ENCODE peak calls at places on chromosome 15, in six cellular contexts. One of them, this sample, is unnamed. For H3K9me3 and H3K27me3, the result is how much of the 10 kb centered on the place peaks cover.

GRCh38 chr15:69782809-69783208 is 314.9 kb downstream of the TLE3 start:
- DNase-seq in aorta: no peak
- DNase-seq in PC-9: no peak
- DNase-seq in SJCRH30: no peak
- DNase-seq in tibial artery: no peak
- DNase-seq in transverse colon: no peak
- DNase-seq in this sample: no peak

GRCh38 chr15:75704618-75705017 is 8.0 kb downstream of the CSPG4 start:
- DNase-seq in aorta: no peak
- DNase-seq in PC-9: no peak
- DNase-seq in SJCRH30: no peak
- DNase-seq in tibial artery: no peak
- DNase-seq in transverse colon: no peak
- DNase-seq in this sample: no peak

GRCh38 chr15:76327191-76328105 is 9.1 kb upstream of the ISL2 start:
- DNase-seq in aorta: no peak
- DNase-seq in PC-9: peak
- DNase-seq in SJCRH30: peak
- DNase-seq in tibial artery: no peak
- DNase-seq in transverse colon: no peak
- DNase-seq in this sample: no peak

GRCh38 chr15:99249270-99249817 is at the start of gene TTC23:
- DNase-seq in aorta: no peak
- DNase-seq in PC-9: peak
- DNase-seq in SJCRH30: peak
- DNase-seq in tibial artery: no peak
- DNase-seq in transverse colon: peak
- DNase-seq in this sample: no peak

GRCh38 chr15:77634266-77634962 is 1.7 kb upstream of the LINGO1 start:
- DNase-seq in aorta: peak
- DNase-seq in PC-9: no peak
- DNase-seq in SJCRH30: peak
- DNase-seq in tibial artery: no peak
- DNase-seq in transverse colon: peak
- DNase-seq in this sample: peak

GRCh38 chr15:77025471-77025901 is 30.6 kb downstream of the PSTPIP1 start:
- DNase-seq in aorta: peak
- DNase-seq in PC-9: no peak
- DNase-seq in SJCRH30: no peak
- DNase-seq in tibial artery: peak
- DNase-seq in transverse colon: no peak
- DNase-seq in this sample: no peak

GRCh38 chr15:92226020-92226612 is 167.6 kb upstream of the ST8SIA2 start:
- DNase-seq in aorta: no peak
- DNase-seq in PC-9: no peak
- DNase-seq in SJCRH30: peak
- DNase-seq in tibial artery: no peak
- DNase-seq in transverse colon: no peak
- DNase-seq in this sample: no peak

GRCh38 chr15:82552861-82553260 is 12.6 kb upstream of the RPS17 start:
- DNase-seq in aorta: no peak
- DNase-seq in PC-9: no peak
- DNase-seq in SJCRH30: no peak
- DNase-seq in tibial artery: no peak
- DNase-seq in transverse colon: no peak
- DNase-seq in this sample: no peak

GRCh38 chr15:82900511-82900910 is 52.0 kb downstream of the HOMER2 start:
- DNase-seq in aorta: no peak
- DNase-seq in PC-9: no peak
- DNase-seq in SJCRH30: no peak
- DNase-seq in tibial artery: no peak
- DNase-seq in transverse colon: no peak
- DNase-seq in this sample: no peak

GRCh38 chr15:51550841-51551240 is 71.7 kb downstream of the DMXL2 start:
- DNase-seq in aorta: no peak
- DNase-seq in PC-9: no peak
- DNase-seq in SJCRH30: no peak
- DNase-seq in tibial artery: no peak
- DNase-seq in transverse colon: no peak
- DNase-seq in this sample: no peak

GRCh38 chr15:73809728-73810501 is 56.8 kb upstream of the INSYN1 start:
- DNase-seq in aorta: peak
- DNase-seq in PC-9: no peak
- DNase-seq in SJCRH30: no peak
- DNase-seq in tibial artery: no peak
- DNase-seq in transverse colon: no peak
- DNase-seq in this sample: no peak

GRCh38 chr15:85379403-85380131 is 836 bp upstream of the AKAP13 start:
- DNase-seq in aorta: no peak
- DNase-seq in PC-9: no peak
- DNase-seq in SJCRH30: peak
- DNase-seq in tibial artery: no peak
- DNase-seq in transverse colon: peak
- DNase-seq in this sample: no peak

GRCh38 chr15:31297221-31297879 is 29.3 kb upstream of the KLF13 start:
- DNase-seq in aorta: no peak
- DNase-seq in PC-9: no peak
- DNase-seq in SJCRH30: no peak
- DNase-seq in tibial artery: no peak
- DNase-seq in transverse colon: no peak
- DNase-seq in this sample: no peak

GRCh38 chr15:70339551-70340517 is 242.1 kb upstream of the TLE3 start:
- DNase-seq in aorta: peak
- DNase-seq in PC-9: no peak
- DNase-seq in SJCRH30: peak
- DNase-seq in tibial artery: no peak
- DNase-seq in transverse colon: no peak
- DNase-seq in this sample: no peak

GRCh38 chr15:61946778-61947177 is 113.5 kb downstream of the VPS13C start:
- DNase-seq in aorta: no peak
- DNase-seq in PC-9: no peak
- DNase-seq in SJCRH30: no peak
- DNase-seq in tibial artery: no peak
- DNase-seq in transverse colon: no peak
- DNase-seq in this sample: no peak

GRCh38 chr15:25060996-25061620 is 106.3 kb downstream of the SNRPN start:
- DNase-seq in aorta: peak
- DNase-seq in PC-9: no peak
- DNase-seq in SJCRH30: no peak
- DNase-seq in tibial artery: peak
- DNase-seq in transverse colon: no peak
- DNase-seq in this sample: no peak

GRCh38 chr15:25061808-25062550 is 107.2 kb downstream of the SNRPN start:
- DNase-seq in aorta: peak
- DNase-seq in PC-9: no peak
- DNase-seq in SJCRH30: no peak
- DNase-seq in tibial artery: peak
- DNase-seq in transverse colon: no peak
- DNase-seq in this sample: no peak

GRCh38 chr15:25060472-25060803 is 105.7 kb downstream of the SNRPN start:
- DNase-seq in aorta: peak
- DNase-seq in PC-9: no peak
- DNase-seq in SJCRH30: no peak
- DNase-seq in tibial artery: no peak
- DNase-seq in transverse colon: no peak
- DNase-seq in this sample: no peak

GRCh38 chr15:25065286-25065685 is 110.5 kb downstream of the SNRPN start:
- DNase-seq in aorta: peak
- DNase-seq in PC-9: no peak
- DNase-seq in SJCRH30: no peak
- DNase-seq in tibial artery: no peak
- DNase-seq in transverse colon: no peak
- DNase-seq in this sample: no peak

DNA sequence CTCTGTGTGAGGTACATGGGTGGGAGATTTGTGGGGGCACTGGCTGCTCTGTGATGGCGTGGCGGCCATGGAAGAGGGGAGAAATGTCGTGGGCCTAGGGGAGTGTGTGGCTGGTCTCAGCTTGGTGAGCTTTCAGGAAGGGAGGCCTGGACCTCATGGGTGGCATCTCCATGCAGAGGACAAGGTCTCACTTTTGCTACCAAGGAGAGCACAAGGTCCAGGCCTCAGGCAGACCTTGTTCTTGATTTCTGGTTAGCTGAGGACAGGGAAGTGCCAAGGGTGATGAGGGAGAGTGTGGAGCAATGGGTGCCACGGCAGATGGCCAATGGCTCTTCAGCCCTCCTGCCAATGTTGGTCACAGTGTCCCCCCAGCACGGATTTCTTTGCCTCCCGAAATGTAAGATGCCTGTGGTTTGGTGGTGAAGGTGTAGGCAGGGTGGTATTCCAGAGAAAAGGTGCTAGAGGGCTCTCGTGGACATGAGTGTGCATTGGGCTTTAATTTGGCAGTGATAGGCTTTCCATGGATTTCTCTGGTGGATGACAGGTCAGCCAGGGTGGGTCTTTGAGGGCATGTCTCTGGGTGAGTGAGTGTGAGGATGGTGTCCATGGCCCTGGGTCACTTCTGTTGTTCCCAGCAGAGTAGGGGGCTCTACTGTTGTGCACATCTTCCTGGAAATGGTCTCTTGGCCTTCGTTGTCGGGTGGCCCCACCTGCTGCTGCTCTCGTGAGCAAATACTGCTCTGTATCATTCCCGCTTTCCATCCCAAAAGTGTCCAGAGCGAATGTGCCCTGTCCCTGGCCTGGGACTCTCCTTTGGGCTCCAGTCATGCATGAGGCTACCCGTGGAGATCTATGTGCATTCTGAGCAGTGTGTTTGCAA is 108.0 kb downstream of the SNRPN start:
- DNase-seq in aorta: peak
- DNase-seq in PC-9: no peak
- DNase-seq in SJCRH30: no peak
- DNase-seq in tibial artery: peak
- DNase-seq in transverse colon: no peak
- DNase-seq in this sample: no peak
- H3K9me3 ChIP-seq in aorta: half or more
- H3K9me3 ChIP-seq in PC-9: under half
- H3K9me3 ChIP-seq in SJCRH30: under half
- H3K9me3 ChIP-seq in tibial artery: half or more
- H3K9me3 ChIP-seq in transverse colon: half or more
- H3K9me3 ChIP-seq in this sample: half or more

GRCh38 chr15:58057559-58057958 is 8.0 kb downstream of the ALDH1A2 start:
- DNase-seq in aorta: no peak
- DNase-seq in PC-9: no peak
- DNase-seq in SJCRH30: no peak
- DNase-seq in tibial artery: no peak
- DNase-seq in transverse colon: no peak
- DNase-seq in this sample: no peak
- H3K27me3 ChIP-seq in aorta: under half
- H3K27me3 ChIP-seq in PC-9: under half
- H3K27me3 ChIP-seq in SJCRH30: under half
- H3K27me3 ChIP-seq in tibial artery: under half
- H3K27me3 ChIP-seq in transverse colon: under half
- H3K27me3 ChIP-seq in this sample: under half

DNA sequence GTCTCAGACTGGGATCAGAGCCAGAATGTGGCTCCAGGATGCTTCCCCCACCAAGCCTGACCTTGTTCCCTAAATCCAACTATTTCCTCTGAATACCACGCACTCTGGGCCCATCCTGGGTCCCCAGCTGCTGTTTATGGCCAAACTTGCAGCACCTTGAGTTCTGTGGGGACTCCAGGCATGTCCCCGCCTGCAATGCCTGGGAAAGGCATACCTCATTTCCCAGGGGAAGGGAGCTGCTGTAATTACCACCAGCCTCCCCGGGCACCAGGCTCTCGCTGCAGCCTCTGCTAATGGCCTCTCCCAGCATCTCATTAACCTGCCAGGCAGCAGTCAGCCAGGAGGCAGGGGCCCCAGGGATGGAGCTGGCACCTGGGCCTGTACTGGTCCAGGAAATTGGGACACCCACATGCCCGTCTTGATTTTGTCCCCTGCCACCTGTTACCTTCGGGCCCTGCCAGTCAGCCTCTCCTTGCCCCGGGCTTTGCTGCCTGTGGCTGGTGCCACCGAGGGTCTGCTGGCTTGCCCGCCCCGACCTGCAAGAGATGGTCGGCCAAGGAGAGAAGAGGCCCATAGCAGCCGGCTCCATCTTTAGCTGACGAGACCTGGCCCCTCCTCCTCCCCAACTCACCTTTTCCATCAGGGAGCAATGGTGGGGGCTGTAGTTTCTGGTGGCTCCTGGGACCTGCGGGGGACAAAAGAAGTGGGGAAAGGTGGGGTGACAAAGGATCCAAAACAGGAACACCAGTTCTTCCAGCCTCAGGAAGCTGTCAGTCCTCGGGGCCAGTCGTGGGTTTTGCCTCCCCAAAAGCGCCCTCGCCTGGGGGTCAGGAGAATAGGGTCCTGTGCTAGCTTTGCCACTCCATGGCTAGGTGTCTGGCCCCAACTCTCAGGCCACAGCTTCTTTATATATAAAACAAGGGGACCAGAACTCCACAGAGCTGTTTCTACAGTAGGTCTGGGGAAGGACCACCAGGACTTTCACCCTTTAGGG is 4.3 kb downstream of the CCDC9B start:
- DNase-seq in aorta: no peak
- DNase-seq in PC-9: no peak
- DNase-seq in SJCRH30: peak
- DNase-seq in tibial artery: no peak
- DNase-seq in transverse colon: no peak
- DNase-seq in this sample: no peak
- H3K4me3 ChIP-seq in aorta: no peak
- H3K4me3 ChIP-seq in PC-9: no peak
- H3K4me3 ChIP-seq in SJCRH30: no peak
- H3K4me3 ChIP-seq in tibial artery: no peak
- H3K4me3 ChIP-seq in transverse colon: no peak
- H3K4me3 ChIP-seq in this sample: no peak

GRCh38 chr15:29094711-29095110 is 174.9 kb downstream of the NSMCE3 start:
- DNase-seq in aorta: no peak
- DNase-seq in PC-9: no peak
- DNase-seq in SJCRH30: peak
- DNase-seq in tibial artery: no peak
- DNase-seq in transverse colon: no peak
- DNase-seq in this sample: no peak

GRCh38 chr15:29092376-29093064 is 177.1 kb downstream of the NSMCE3 start:
- DNase-seq in aorta: peak
- DNase-seq in PC-9: no peak
- DNase-seq in SJCRH30: no peak
- DNase-seq in tibial artery: no peak
- DNase-seq in transverse colon: no peak
- DNase-seq in this sample: no peak

GRCh38 chr15:29091666-29092065 is 178.0 kb downstream of the NSMCE3 start:
- DNase-seq in aorta: peak
- DNase-seq in PC-9: no peak
- DNase-seq in SJCRH30: no peak
- DNase-seq in tibial artery: no peak
- DNase-seq in transverse colon: no peak
- DNase-seq in this sample: no peak

GRCh38 chr15:29093696-29094343 is 175.8 kb downstream of the NSMCE3 start:
- DNase-seq in aorta: peak
- DNase-seq in PC-9: no peak
- DNase-seq in SJCRH30: no peak
- DNase-seq in tibial artery: no peak
- DNase-seq in transverse colon: no peak
- DNase-seq in this sample: no peak

DNA sequence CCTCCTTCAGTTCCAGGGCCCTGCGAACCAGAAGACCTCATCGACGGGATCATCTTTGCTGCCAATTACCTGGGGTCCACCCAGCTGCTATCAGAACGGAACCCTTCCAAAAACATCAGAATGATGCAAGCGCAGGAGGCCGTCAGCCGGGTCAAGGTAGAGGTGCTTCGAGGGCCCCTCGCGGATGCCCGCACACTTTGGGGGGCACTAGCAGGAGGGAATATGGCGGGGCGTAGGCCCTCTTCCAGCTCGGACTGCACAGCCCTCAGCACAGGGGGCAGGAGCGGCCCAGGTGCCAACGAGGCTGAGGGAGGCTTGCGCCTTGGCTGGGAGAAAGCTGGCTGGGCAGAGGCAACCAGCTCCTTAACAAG is 176.6 kb downstream of the NSMCE3 start:
- DNase-seq in aorta: peak
- DNase-seq in PC-9: no peak
- DNase-seq in SJCRH30: no peak
- DNase-seq in tibial artery: peak
- DNase-seq in transverse colon: no peak
- DNase-seq in this sample: no peak
- H3K9me3 ChIP-seq in aorta: under half
- H3K9me3 ChIP-seq in PC-9: under half
- H3K9me3 ChIP-seq in SJCRH30: under half
- H3K9me3 ChIP-seq in tibial artery: under half
- H3K9me3 ChIP-seq in transverse colon: under half
- H3K9me3 ChIP-seq in this sample: under half